ENCODE peak calls at places on chromosomes 12 and 14, in eight cellular contexts. R, U, K, I, D, G, J and H are unnamed samples.

GRCh38 chr12:58458093-58458492 is 462.2 kb downstream of the LRIG3 start:
- DNase-seq in J (no peak), D (no peak), R (no peak), G (no peak), K (no peak), U (no peak), I (no peak), H (no peak)

GRCh38 chr12:116979109-116979508 is 68.4 kb downstream of the FBXW8 start:
- DNase-seq in G (no peak), U (no peak), D (no peak), J (no peak), I (no peak), R (no peak), K (no peak), H (no peak)

GRCh38 chr14:63204407-63205280 is at the start of gene RHOJ:
- DNase-seq in U (peak; percentile 66), J (peak; percentile 47), G (no peak), K (no peak), D (peak; percentile 16), I (no peak), R (no peak), H (no peak)

GRCh38 chr12:46174061-46174662 is 94.7 kb downstream of the SLC38A1 start:
- DNase-seq in K (no peak), R (no peak), I (no peak), G (no peak), D (no peak), J (no peak), U (no peak), H (no peak)

GRCh38 chr12:19263666-19264065 is 134.1 kb downstream of the PLEKHA5 start:
- DNase-seq in D (no peak), R (no peak), J (no peak), G (no peak), K (no peak), I (no peak), U (no peak), H (no peak)

GRCh38 chr12:89390802-89391673 is 38.7 kb upstream of the DUSP6 start:
- DNase-seq in I (no peak), D (no peak), K (no peak), G (no peak), R (no peak), J (peak; percentile 47), U (no peak), H (no peak)

GRCh38 chr14:76856769-76857168 is 30.6 kb downstream of the LRRC74A start:
- DNase-seq in J (no peak), R (no peak), G (no peak), U (no peak), K (no peak), I (no peak), D (no peak), H (no peak)

GRCh38 chr12:99019798-99020197 is 374.7 kb downstream of the APAF1 start:
- DNase-seq in U (no peak), D (no peak), J (no peak), I (no peak), G (no peak), K (no peak), R (no peak), H (no peak)

GRCh38 chr12:67047634-67048033 is 221.5 kb upstream of the CAND1 start:
- DNase-seq in R (no peak), G (no peak), K (no peak), I (no peak), D (no peak), J (no peak), U (no peak), H (no peak)

DNA sequence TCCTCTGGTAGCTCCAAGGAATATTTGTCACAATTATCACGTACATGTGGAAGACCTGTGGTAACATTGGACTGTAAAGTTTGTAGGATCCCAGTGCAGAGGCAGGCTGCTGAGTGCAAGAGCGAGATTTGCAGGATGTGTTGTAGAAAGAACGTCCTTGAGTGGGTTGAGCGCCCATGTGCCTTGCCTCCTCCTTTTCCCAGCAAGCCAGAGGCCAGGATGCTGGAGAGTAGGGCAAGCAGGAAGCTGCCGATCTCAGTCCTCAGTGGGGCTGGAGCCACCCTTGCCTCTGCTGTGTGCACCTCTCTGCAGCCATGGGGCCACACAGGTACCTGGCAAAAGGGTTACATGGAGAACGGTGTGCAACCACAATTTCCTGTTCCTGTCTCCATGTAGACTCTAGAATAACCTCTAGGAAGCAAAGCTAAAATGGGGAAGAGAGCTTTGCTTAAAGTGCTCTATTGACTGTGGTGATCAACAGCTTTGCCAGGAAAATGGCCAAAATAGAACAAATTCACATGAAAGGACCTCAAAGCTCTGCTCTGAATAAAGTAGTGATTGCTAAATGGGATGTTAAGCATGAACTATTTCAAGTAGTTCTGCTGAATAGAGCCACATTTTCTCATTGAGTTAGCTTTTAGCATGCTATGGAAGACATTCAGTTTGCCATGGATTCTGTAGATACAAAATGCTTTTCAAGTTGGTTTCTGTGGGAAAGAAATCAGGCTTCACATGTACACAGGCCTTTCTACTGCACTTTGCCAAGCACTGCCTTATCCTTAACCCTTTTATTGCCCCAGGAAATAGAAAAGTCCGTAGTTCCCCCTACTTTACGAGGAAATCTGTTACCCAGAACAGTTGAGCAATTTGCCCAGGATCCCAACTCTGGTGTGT is 37.4 kb downstream of the ANKRD9 start:
- DNase-seq in K (no peak), D (no peak), I (no peak), R (no peak), U (no peak), J (no peak), G (no peak), H (no peak)
- H3K27ac ChIP-seq in K (peak overlapping the region; percentile 78), D (no peak overlapping the region), I (no peak overlapping the region), R (peak overlapping the region; percentile 12), U (peak overlapping the region; percentile 63), J (no peak overlapping the region), G (peak overlapping the region; percentile 56), H (no peak overlapping the region)

GRCh38 chr12:4355150-4355842 is 24.2 kb downstream of the FGF23 start:
- DNase-seq in U (no peak), D (no peak), G (no peak), R (no peak), J (peak; percentile 2), K (no peak), I (no peak), H (no peak)

GRCh38 chr12:4355843-4356327 is 23.6 kb downstream of the FGF23 start:
- DNase-seq in G (no peak), U (no peak), J (peak; percentile 21), K (no peak), D (peak; percentile 21), I (no peak), R (no peak), H (peak; percentile 48)

DNA sequence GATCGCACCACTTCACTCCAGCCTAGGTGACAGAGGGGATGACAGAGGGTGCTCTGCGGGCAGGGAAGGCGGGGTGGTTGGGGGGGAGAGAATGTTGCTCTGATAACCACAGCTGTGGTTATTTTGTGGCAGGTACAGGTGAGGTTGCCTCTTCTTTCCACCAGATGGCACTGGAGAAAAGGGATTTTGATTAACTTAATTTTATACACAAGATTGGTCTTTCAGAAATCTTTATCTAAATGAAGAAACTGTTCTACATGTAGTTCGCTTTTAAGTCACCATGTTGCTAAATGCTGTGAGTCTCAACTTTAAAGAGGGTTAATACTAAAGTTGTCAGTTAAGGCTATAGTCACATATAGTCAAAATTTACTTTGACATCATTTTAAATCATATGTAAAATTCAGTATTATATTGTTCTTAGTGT is 25.7 kb downstream of the FGF23 start:
- DNase-seq in U (no peak), K (no peak), I (no peak), R (no peak), G (no peak), J (peak; percentile 14), D (no peak), H (peak; percentile 31)
- TF ChIP-seq CTCF in U (no peak), K (peak; percentile 27), I (no peak), R (no peak), G (peak; percentile 37), J (peak; percentile 37), D (peak; percentile 53), H (peak; percentile 64)

DNA sequence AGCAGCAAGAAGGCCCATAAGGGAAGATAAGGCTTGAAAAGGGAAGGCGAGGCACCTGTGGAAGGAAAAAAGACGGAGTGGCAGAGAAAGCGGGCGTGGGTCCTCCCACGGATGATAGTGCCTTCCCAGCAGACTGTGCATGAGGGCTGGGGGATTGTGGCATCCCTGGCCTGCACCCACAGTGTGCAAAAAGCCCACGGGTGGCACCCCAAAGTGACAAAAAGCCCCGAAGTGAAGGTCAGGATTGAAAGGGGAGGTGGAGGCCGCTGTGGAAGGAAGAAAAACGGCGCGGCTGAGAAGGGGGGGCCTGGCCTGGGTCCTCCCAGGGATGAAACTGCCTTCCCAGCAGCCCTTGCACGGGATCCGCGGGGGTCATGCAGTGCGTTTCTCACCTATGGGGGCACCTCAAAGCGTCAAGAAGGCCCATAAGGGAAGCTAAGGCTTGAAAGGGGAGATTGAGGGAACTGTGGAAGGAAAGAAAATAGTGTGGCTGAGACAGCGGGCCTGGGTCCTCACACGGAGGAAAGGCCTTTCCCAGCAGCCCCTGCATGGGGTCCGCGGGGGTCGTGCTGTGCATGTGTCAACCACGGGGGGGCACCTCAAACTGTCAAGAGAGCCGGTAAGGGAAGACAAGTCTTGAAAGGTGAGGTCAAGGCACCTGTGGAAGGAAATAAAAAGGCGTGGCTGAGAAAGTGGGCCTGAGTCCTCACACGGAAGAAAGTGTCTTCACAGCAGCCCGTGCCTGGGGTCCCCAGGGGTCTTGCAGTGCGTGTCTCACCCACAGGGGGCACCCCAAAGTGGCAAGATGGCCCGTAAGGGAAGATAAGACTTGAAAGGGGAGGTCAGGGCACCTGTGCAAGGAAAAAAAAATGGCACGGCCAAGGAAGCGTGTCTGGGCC is 274.1 kb downstream of the ALG10 start:
- DNase-seq in K (no peak), I (no peak), G (peak; percentile 45), D (peak; percentile 1), U (peak; percentile 54), R (no peak), J (no peak), H (no peak)
- H3K9me3 ChIP-seq in K (no peaks in the 10 kb centered on the region), I (no peaks in the 10 kb centered on the region), G (peaks cover 11% of the 10 kb centered on the region), D (peaks cover 87% of the 10 kb centered on the region), U (no peaks in the 10 kb centered on the region), R (peaks cover 61% of the 10 kb centered on the region), J (no peaks in the 10 kb centered on the region), H (peaks cover 32% of the 10 kb centered on the region)

DNA sequence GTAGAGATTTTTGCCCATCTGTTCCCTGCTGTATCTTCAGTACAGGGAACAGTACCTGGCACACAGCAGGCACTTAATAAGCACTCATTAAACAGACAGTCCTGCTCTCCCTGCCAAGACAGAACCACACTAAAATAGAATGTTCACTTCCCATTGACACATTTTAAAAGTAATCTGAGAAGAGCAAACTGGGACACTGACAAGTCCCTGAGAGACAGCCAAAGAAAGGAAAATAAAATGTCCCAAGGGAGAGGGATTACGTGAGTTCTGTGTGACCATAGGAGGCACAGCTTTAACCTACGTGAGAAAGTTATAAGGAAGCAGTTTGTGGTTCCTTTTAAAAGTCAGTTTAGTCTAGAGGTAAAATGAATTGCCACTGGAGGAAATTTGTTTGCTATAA is 43.9 kb upstream of the SYCP3 start:
- DNase-seq in D (no peak), K (peak; percentile 42), U (no peak), I (no peak), R (no peak), J (no peak), G (no peak), H (no peak)
- H3K27ac ChIP-seq in D (no peak overlapping the region), K (peak overlapping the region; percentile 77), U (no peak overlapping the region), I (no peak overlapping the region), R (no peak overlapping the region), J (no peak overlapping the region), G (no peak overlapping the region), H (no peak overlapping the region)